ENCODE peak calls at places on chromosomes 6 and 20, in five cellular contexts. Y is WERI-Rb-1; V is CD8-positive, alpha-beta memory T cell; O is dorsolateral prefrontal cortex; I is T follicular helper cell. R is an unnamed sample.

GRCh38 chr6:36150283-36150682 is 20.0 kb downstream of the MAPK13 start:
- DNase-seq in O (no peak), Y (no peak), V (no peak), I (no peak), R (no peak)

GRCh38 chr6:30730611-30731435 is 10.7 kb downstream of the TUBB start:
- DNase-seq in O (peak), Y (peak), I (peak), V (peak), R (no peak)

GRCh38 chr6:170020041-170020583 is 268.7 kb downstream of the ERMARD start:
- DNase-seq in O (no peak), V (no peak), Y (no peak), I (no peak), R (no peak)

GRCh38 chr20:576156-576555 is 32.6 kb upstream of the CSNK2A1 start:
- DNase-seq in Y (no peak), V (no peak), I (no peak), O (no peak), R (no peak)

GRCh38 chr20:22374678-22375590 is 209.4 kb downstream of the FOXA2 start:
- DNase-seq in V (no peak), I (no peak), O (no peak), Y (no peak), R (no peak)

GRCh38 chr6:126228001-126228791 is 111.7 kb upstream of the CENPW start:
- DNase-seq in V (no peak), Y (peak), O (no peak), I (no peak), R (no peak)

GRCh38 chr6:154230910-154231595 is 125.5 kb downstream of the IPCEF1 start:
- DNase-seq in I (no peak), Y (no peak), V (no peak), O (no peak), R (no peak)

GRCh38 chr20:1277529-1278322 is 11.6 kb downstream of the SNPH start:
- DNase-seq in O (no peak), Y (no peak), V (no peak), I (no peak), R (no peak)

GRCh38 chr20:1423625-1424106 is 30.8 kb upstream of the FKBP1A start:
- DNase-seq in I (no peak), V (no peak), Y (peak), O (no peak), R (no peak)

GRCh38 chr6:128725271-128726233 is 157.4 kb upstream of the LAMA2 start:
- DNase-seq in I (no peak), Y (peak), V (no peak), O (no peak), R (peak)

GRCh38 chr6:161547617-161548016 is 273.8 kb upstream of the AGPAT4 start:
- DNase-seq in V (no peak), O (no peak), I (no peak), Y (no peak), R (no peak)

GRCh38 chr20:62122659-62123449 is 579 bp downstream of the LSM14B start:
- DNase-seq in O (no peak), Y (peak), V (peak), I (peak), R (no peak)

GRCh38 chr20:62367136-62367482 is at the start of gene LAMA5:
- DNase-seq in O (peak), Y (peak), I (no peak), V (no peak), R (no peak)

R was measured in HS-27A.